ENCODE peak calls at places on chromosomes 11 and 22, in four cellular contexts. J is A549, B is fibroblast of lung, D is GM23248. V is an unnamed sample.

GRCh38 chr11:74780277-74780870 is 31.7 kb downstream of the RNF169 start:
- DNase-seq in B (peak), D (peak), J (no peak), V (no peak)

GRCh38 chr11:28729339-28729738 is 621.2 kb downstream of the METTL15 start:
- DNase-seq in B (no peak), D (no peak), J (no peak), V (no peak)

GRCh38 chr22:46149493-46149997 is 781 bp upstream of the PPARA start:
- DNase-seq in J (no peak), D (peak), B (no peak), V (no peak)

GRCh38 chr22:29710193-29710592 is 9.6 kb upstream of the CABP7 start:
- DNase-seq in B (no peak), D (no peak), J (no peak), V (no peak)

GRCh38 chr11:86559311-86559945 is 113.0 kb downstream of the ME3 start:
- DNase-seq in D (peak), B (peak), J (no peak), V (no peak)

GRCh38 chr11:132131962-132132361 is 761.5 kb downstream of the NTM start:
- DNase-seq in D (no peak), B (no peak), J (no peak), V (no peak)

GRCh38 chr22:42214625-42215415 is 55.6 kb downstream of the TCF20 start:
- DNase-seq in B (no peak), J (no peak), D (no peak), V (no peak)

GRCh38 chr11:119316729-119317591 is at the start of gene MCAM:
- DNase-seq in J (no peak), D (peak), B (peak), V (no peak)

GRCh38 chr11:126182787-126183445 is 28.5 kb downstream of the RPUSD4 start:
- DNase-seq in J (no peak), D (no peak), B (no peak), V (no peak)
- H3K27ac ChIP-seq in J (no peak), D (no peak), B (no peak), V (no peak)

DNA sequence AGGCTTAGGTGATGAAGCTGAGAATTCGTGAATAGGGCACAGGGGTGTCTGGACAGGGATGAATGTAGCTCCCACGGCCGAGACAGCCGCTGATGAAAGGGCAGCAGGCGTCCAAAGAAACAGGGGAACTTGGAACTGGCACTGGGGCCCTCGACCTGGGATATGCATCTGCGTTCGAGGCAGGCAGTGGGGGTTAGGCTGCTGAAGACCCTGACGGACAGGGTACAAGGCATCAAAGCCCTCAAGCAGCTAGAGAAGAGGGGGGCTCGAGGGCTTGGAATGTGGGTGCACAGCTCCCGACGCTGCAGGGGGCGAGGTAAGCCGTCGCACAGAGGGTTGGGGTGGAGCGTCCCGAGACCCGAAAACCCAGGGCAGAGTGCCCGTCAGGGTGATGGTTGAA is 6.9 kb upstream of the SYT8 start:
- DNase-seq in D (no peak), B (no peak), J (no peak), V (no peak)
- H3K27ac ChIP-seq in D (no peak), B (no peak), J (peak), V (no peak)

DNA sequence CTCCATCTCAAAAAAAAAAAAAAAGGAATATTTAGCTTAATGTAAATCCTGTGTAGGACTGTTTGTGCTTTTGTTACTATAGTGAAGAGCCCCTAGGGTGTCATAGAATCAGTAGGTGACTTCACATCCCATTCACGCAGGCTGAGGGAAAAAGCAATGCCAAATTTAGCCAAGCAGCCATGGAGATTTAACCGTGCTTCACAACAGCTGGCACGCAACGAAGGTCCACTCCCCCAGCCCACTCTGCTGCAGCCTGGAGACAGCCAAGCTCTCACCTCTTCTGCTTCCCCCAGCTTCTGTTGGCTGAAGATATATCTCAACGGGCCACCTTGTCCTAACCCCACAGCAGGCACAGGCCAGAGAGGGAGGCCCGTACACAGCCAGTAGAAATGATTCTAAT is 78.8 kb upstream of the BID start:
- DNase-seq in D (no peak), J (no peak), B (no peak), V (no peak)
- H3K27ac ChIP-seq in D (no peak), J (no peak), B (no peak), V (no peak)

GRCh38 chr22:23306926-23307325 is 126.6 kb downstream of the BCR start:
- DNase-seq in J (no peak), D (no peak), B (no peak), V (no peak)

GRCh38 chr22:23302171-23303002 is 122.1 kb downstream of the BCR start:
- DNase-seq in D (no peak), B (peak), J (no peak), V (no peak)

GRCh38 chr22:23305321-23305910 is 125.1 kb downstream of the BCR start:
- DNase-seq in B (peak), D (peak), J (no peak), V (no peak)

GRCh38 chr22:23305922-23306374 is 125.6 kb downstream of the BCR start:
- DNase-seq in J (no peak), D (peak), B (peak), V (no peak)

GRCh38 chr22:23306438-23306921 is 126.2 kb downstream of the BCR start:
- DNase-seq in B (peak), J (no peak), D (peak), V (no peak)
- H3K27ac ChIP-seq in B (peak), J (no peak), D (peak), V (peak)

DNA sequence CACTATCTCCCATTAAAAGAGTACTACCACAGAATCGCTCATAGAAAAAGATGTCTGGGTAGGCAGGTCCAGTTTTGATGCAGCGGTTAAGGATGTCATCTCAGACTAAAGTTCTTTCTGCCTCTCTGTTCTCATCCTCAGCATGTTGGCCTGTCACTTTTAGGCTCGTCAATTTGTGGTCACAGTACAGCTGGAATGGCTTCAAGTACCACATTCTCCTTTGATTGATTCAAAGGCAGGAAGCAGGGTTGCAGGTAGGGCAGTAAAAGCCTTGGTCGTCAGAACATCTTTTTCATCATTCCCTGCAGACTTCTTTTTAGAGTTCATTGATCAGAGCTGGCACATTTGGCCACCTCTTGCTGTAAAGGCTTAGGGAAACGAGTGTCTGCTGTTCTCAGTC is 28.7 kb downstream of the SDHD start:
- DNase-seq in D (no peak), B (no peak), J (no peak), V (no peak)
- H3K27ac ChIP-seq in D (no peak), B (no peak), J (no peak), V (no peak)

GRCh38 chr11:97722065-97722464 is 1298.7 kb upstream of the CNTN5 start:
- DNase-seq in B (peak), J (peak), D (no peak), V (no peak)
- H3K27ac ChIP-seq in B (no peak), J (no peak), D (no peak), V (no peak)